ENCODE peak calls at places on chromosomes 6 and 20, in six cellular contexts. P is BE2C, A is pancreas, Z is GM12865, Y is fibroblast of mammary gland, G is progenitor cell of endocrine pancreas. I is an unnamed sample.

GRCh38 chr6:63805808-63806572 is 170.4 kb downstream of the PHF3 start:
- DNase-seq in P (no peak), A (no peak), Z (no peak), Y (peak; percentile 96), G (no peak), I (no peak)

GRCh38 chr6:154318711-154319110 is 37.9 kb downstream of the IPCEF1 start:
- DNase-seq in P (no peak), A (no peak), Z (no peak), Y (peak; percentile 24), G (no peak), I (no peak)

GRCh38 chr6:77447254-77447653 is 16.0 kb downstream of the HTR1B start:
- DNase-seq in P (no peak), A (no peak), Z (no peak), Y (peak; percentile 72), G (no peak), I (no peak)

GRCh38 chr6:158756977-158757752 is 62.0 kb downstream of the EZR start:
- DNase-seq in P (no peak), A (no peak), Z (no peak), Y (no peak), G (no peak), I (no peak)

GRCh38 chr6:7691675-7692452 is 34.0 kb upstream of the BMP6 start:
- DNase-seq in P (no peak), A (no peak), Z (no peak), Y (peak; percentile 77), G (no peak), I (no peak)

GRCh38 chr6:20724443-20724842 is 190.2 kb downstream of the CDKAL1 start:
- DNase-seq in P (no peak), A (no peak), Z (no peak), Y (no peak), G (no peak), I (no peak)

GRCh38 chr20:1934578-1935573 is 39.7 kb downstream of the SIRPA start:
- DNase-seq in P (peak; percentile 35), A (no peak), Z (no peak), Y (peak; percentile 97), G (no peak), I (no peak)

GRCh38 chr20:60365063-60365640 is 406.9 kb downstream of the CDH26 start:
- DNase-seq in P (no peak), A (no peak), Z (no peak), Y (no peak), G (no peak), I (no peak)

GRCh38 chr6:168132531-168133184 is 53.6 kb upstream of the FRMD1 start:
- DNase-seq in P (peak; percentile 66), A (no peak), Z (no peak), Y (peak; percentile 67), G (peak; percentile 11), I (peak; percentile 58)
- TF ChIP-seq CTCF in P (peak; percentile 48), A (no peak), Z (no peak), Y (peak; percentile 11), G (peak; percentile 55), I (no peak)

DNA sequence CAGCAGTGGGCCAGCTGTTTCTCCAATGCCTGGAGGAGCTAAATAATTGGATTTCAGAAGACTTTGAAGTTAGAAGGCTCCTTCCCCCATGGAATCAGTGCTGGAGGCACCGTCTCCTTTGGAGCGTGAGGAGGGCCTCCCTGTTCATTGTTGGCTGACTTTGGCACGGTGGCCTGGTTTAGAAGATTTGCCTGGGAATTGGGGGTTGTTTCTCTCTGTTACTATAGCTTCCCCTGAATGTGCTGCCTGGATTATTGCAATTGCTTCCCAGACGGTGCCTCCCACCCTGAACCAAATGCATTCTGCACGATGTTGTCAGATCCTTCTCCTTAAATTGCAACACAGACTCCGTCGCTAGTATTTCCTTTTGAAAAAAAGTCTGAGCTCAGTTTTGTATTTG is 27.7 kb upstream of the KCNG1 start:
- DNase-seq in P (no peak), A (no peak), Z (no peak), Y (no peak), G (no peak), I (no peak)
- TF ChIP-seq CTCF in P (no peak), A (no peak), Z (no peak), Y (no peak), G (no peak), I (no peak)

GRCh38 chr20:17882834-17883591 is 85.6 kb downstream of the SNX5 start:
- DNase-seq in P (no peak), A (no peak), Z (no peak), Y (no peak), G (no peak), I (no peak)

GRCh38 chr20:17885076-17885475 is 83.5 kb downstream of the SNX5 start:
- DNase-seq in P (no peak), A (no peak), Z (no peak), Y (no peak), G (no peak), I (no peak)

GRCh38 chr20:17885544-17885943 is 83.0 kb downstream of the SNX5 start:
- DNase-seq in P (no peak), A (no peak), Z (no peak), Y (no peak), G (no peak), I (no peak)

GRCh38 chr20:17883592-17884317 is 84.8 kb downstream of the SNX5 start:
- DNase-seq in P (no peak), A (no peak), Z (no peak), Y (no peak), G (no peak), I (no peak)

GRCh38 chr20:17884318-17885003 is 84.1 kb downstream of the SNX5 start:
- DNase-seq in P (no peak), A (no peak), Z (no peak), Y (no peak), G (no peak), I (no peak)
- TF ChIP-seq CTCF in P (no peak), A (no peak), Z (no peak), Y (no peak), G (no peak), I (no peak)

GRCh38 chr6:156756630-156757610 is 20.3 kb upstream of the ARID1B start:
- DNase-seq in P (no peak), A (no peak), Z (no peak), Y (no peak), G (no peak), I (no peak)

GRCh38 chr6:156748504-156748903 is 28.7 kb upstream of the ARID1B start:
- DNase-seq in P (no peak), A (no peak), Z (no peak), Y (no peak), G (no peak), I (no peak)

GRCh38 chr6:156747715-156748114 is 29.5 kb upstream of the ARID1B start:
- DNase-seq in P (no peak), A (no peak), Z (no peak), Y (no peak), G (no peak), I (no peak)

GRCh38 chr6:156757849-156758248 is 19.3 kb upstream of the ARID1B start:
- DNase-seq in P (no peak), A (no peak), Z (no peak), Y (no peak), G (no peak), I (no peak)

GRCh38 chr6:156752666-156753301 is 24.4 kb upstream of the ARID1B start:
- DNase-seq in P (no peak), A (peak; percentile 58), Z (peak; percentile 68), Y (no peak), G (no peak), I (no peak)
- TF ChIP-seq CTCF in P (peak; percentile 29), A (peak; percentile 29), Z (peak; percentile 49), Y (peak; percentile 13), G (peak; percentile 18), I (no peak)

GRCh38 chr6:71621918-71622519 is 264.3 kb upstream of the RIMS1 start:
- DNase-seq in P (no peak), A (no peak), Z (peak; percentile 1), Y (peak; percentile 20), G (no peak), I (no peak)
- TF ChIP-seq CTCF in P (peak; percentile 47), A (no peak), Z (no peak), Y (peak; percentile 56), G (peak; percentile 59), I (peak; percentile 55)

GRCh38 chr6:138593100-138593877 is 94.0 kb upstream of the NHSL1 start:
- DNase-seq in P (no peak), A (no peak), Z (peak; percentile 82), Y (peak; percentile 99), G (no peak), I (no peak)

GRCh38 chr6:138586638-138587037 is 87.3 kb upstream of the NHSL1 start:
- DNase-seq in P (no peak), A (no peak), Z (peak; percentile 65), Y (no peak), G (no peak), I (no peak)

GRCh38 chr6:138592698-138593097 is 93.4 kb upstream of the NHSL1 start:
- DNase-seq in P (no peak), A (no peak), Z (peak; percentile 55), Y (no peak), G (no peak), I (no peak)

GRCh38 chr6:138590796-138591709 is 91.8 kb upstream of the NHSL1 start:
- DNase-seq in P (peak; percentile 67), A (peak; percentile 47), Z (peak; percentile 71), Y (peak; percentile 85), G (peak; percentile 51), I (peak; percentile 73)

GRCh38 chr6:138588805-138589434 is 89.6 kb upstream of the NHSL1 start:
- DNase-seq in P (peak; percentile 53), A (peak; percentile 32), Z (peak; percentile 80), Y (peak; percentile 87), G (peak; percentile 31), I (peak; percentile 52)
- TF ChIP-seq CTCF in P (peak; percentile 94), A (peak; percentile 62), Z (peak; percentile 91), Y (peak; percentile 93), G (peak; percentile 90), I (peak; percentile 94)

DNA sequence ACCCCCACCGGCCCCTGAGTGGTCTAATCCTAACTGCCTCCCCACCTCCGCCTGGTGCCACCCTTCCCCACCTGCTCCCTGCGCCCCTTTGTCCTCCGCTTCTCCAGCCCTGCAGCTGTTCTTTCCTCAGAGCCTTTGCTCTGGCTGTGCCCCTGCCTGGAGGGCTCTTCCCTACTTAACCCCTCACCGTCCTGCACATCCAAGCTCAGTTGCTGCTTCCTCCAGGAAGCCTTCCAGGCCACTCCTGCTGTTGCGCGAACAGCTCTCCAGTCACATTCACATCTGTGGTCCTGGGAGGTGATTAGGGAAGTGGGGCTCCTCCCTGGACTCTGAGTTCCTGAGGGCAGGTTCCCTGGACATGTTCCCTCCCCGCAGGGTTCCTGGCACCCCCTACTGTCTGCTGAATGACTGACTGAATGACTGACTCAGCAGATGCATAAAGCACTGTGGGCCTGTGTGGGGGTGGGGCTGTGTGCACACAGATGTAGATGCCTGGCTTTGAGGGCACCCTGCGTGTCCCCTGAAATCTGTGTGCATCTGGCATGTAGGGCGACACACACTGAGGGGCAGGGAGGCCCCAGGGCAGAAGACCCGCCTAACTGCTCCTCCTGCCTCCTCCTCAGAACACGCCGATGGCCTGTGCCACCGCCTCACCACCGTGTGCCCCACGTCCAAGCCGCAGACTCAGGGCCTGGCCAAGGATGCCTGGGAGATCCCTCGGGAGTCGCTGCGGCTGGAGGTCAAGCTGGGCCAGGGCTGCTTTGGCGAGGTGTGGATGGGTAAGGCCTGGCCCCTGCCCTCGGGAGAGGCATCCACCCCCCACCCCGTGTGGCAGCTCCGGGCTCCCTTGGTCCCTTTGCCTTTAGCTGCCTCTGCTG is 51.4 kb downstream of the SRC start:
- DNase-seq in P (no peak), A (no peak), Z (no peak), Y (peak; percentile 49), G (no peak), I (peak; percentile 45)
- TF ChIP-seq CTCF in P (peak; percentile 33), A (no peak), Z (no peak), Y (peak; percentile 12), G (no peak), I (no peak)

I was measured in glutamatergic neuron.